ENCODE peak calls at places on chromosomes 1 and 21, in five cellular contexts. One of them, this sample, is unnamed.

GRCh38 chr1:223340637-223341036 is 23.3 kb downstream of the SUSD4 start:
- DNase-seq in CD8-positive, alpha-beta memory T cell: no peak
- DNase-seq in GDM1: no peak
- DNase-seq in astrocyte of the hippocampus: no peak
- DNase-seq in stimulated activated CD4-positive, alpha-beta T cell treated with anti-CD3 and anti-CD28 coated beads, Interleukin-12 subunit alpha, Interleukin-12 subunit beta, amount 100 ng/mL, for 4 hours: no peak
- DNase-seq in this sample: no peak

GRCh38 chr1:32886012-32886827 is at the start of gene HPCA:
- DNase-seq in CD8-positive, alpha-beta memory T cell: peak
- DNase-seq in GDM1: peak
- DNase-seq in astrocyte of the hippocampus: peak
- DNase-seq in stimulated activated CD4-positive, alpha-beta T cell treated with anti-CD3 and anti-CD28 coated beads, Interleukin-12 subunit alpha, Interleukin-12 subunit beta, amount 100 ng/mL, for 4 hours: no peak
- DNase-seq in this sample: peak

GRCh38 chr1:228015276-228016180 is 8.7 kb downstream of the WNT3A start:
- DNase-seq in CD8-positive, alpha-beta memory T cell: no peak
- DNase-seq in GDM1: no peak
- DNase-seq in astrocyte of the hippocampus: peak
- DNase-seq in stimulated activated CD4-positive, alpha-beta T cell treated with anti-CD3 and anti-CD28 coated beads, Interleukin-12 subunit alpha, Interleukin-12 subunit beta, amount 100 ng/mL, for 4 hours: no peak
- DNase-seq in this sample: no peak

GRCh38 chr1:207815466-207815865 is 63.6 kb downstream of the CD46 start:
- DNase-seq in CD8-positive, alpha-beta memory T cell: no peak
- DNase-seq in GDM1: no peak
- DNase-seq in astrocyte of the hippocampus: no peak
- DNase-seq in stimulated activated CD4-positive, alpha-beta T cell treated with anti-CD3 and anti-CD28 coated beads, Interleukin-12 subunit alpha, Interleukin-12 subunit beta, amount 100 ng/mL, for 4 hours: no peak
- DNase-seq in this sample: no peak

GRCh38 chr1:230215049-230215448 is 148.0 kb downstream of the GALNT2 start:
- DNase-seq in CD8-positive, alpha-beta memory T cell: no peak
- DNase-seq in GDM1: no peak
- DNase-seq in astrocyte of the hippocampus: peak
- DNase-seq in stimulated activated CD4-positive, alpha-beta T cell treated with anti-CD3 and anti-CD28 coated beads, Interleukin-12 subunit alpha, Interleukin-12 subunit beta, amount 100 ng/mL, for 4 hours: no peak
- DNase-seq in this sample: no peak

GRCh38 chr1:184805667-184806295 is 51.1 kb upstream of the EDEM3 start:
- DNase-seq in CD8-positive, alpha-beta memory T cell: peak
- DNase-seq in GDM1: peak
- DNase-seq in astrocyte of the hippocampus: peak
- DNase-seq in stimulated activated CD4-positive, alpha-beta T cell treated with anti-CD3 and anti-CD28 coated beads, Interleukin-12 subunit alpha, Interleukin-12 subunit beta, amount 100 ng/mL, for 4 hours: peak
- DNase-seq in this sample: peak

GRCh38 chr1:9061949-9062555 is 7.4 kb downstream of the SLC2A5 start:
- DNase-seq in CD8-positive, alpha-beta memory T cell: no peak
- DNase-seq in GDM1: no peak
- DNase-seq in astrocyte of the hippocampus: peak
- DNase-seq in stimulated activated CD4-positive, alpha-beta T cell treated with anti-CD3 and anti-CD28 coated beads, Interleukin-12 subunit alpha, Interleukin-12 subunit beta, amount 100 ng/mL, for 4 hours: no peak
- DNase-seq in this sample: peak

GRCh38 chr1:37325509-37326437 is 148.6 kb upstream of the ZC3H12A start:
- DNase-seq in CD8-positive, alpha-beta memory T cell: no peak
- DNase-seq in GDM1: no peak
- DNase-seq in astrocyte of the hippocampus: no peak
- DNase-seq in stimulated activated CD4-positive, alpha-beta T cell treated with anti-CD3 and anti-CD28 coated beads, Interleukin-12 subunit alpha, Interleukin-12 subunit beta, amount 100 ng/mL, for 4 hours: no peak
- DNase-seq in this sample: no peak

GRCh38 chr1:183832472-183832871 is 27.6 kb downstream of the RGL1 start:
- DNase-seq in CD8-positive, alpha-beta memory T cell: no peak
- DNase-seq in GDM1: no peak
- DNase-seq in astrocyte of the hippocampus: no peak
- DNase-seq in stimulated activated CD4-positive, alpha-beta T cell treated with anti-CD3 and anti-CD28 coated beads, Interleukin-12 subunit alpha, Interleukin-12 subunit beta, amount 100 ng/mL, for 4 hours: no peak
- DNase-seq in this sample: peak

GRCh38 chr1:200877839-200878551 is 5.2 kb downstream of the GPR25 start:
- DNase-seq in CD8-positive, alpha-beta memory T cell: no peak
- DNase-seq in GDM1: no peak
- DNase-seq in astrocyte of the hippocampus: no peak
- DNase-seq in stimulated activated CD4-positive, alpha-beta T cell treated with anti-CD3 and anti-CD28 coated beads, Interleukin-12 subunit alpha, Interleukin-12 subunit beta, amount 100 ng/mL, for 4 hours: no peak
- DNase-seq in this sample: no peak

GRCh38 chr1:168623003-168623828 is 46.8 kb downstream of the XCL1 start:
- DNase-seq in CD8-positive, alpha-beta memory T cell: no peak
- DNase-seq in GDM1: no peak
- DNase-seq in astrocyte of the hippocampus: peak
- DNase-seq in stimulated activated CD4-positive, alpha-beta T cell treated with anti-CD3 and anti-CD28 coated beads, Interleukin-12 subunit alpha, Interleukin-12 subunit beta, amount 100 ng/mL, for 4 hours: no peak
- DNase-seq in this sample: peak

GRCh38 chr21:43611598-43612369 is 47.5 kb downstream of the HSF2BP start:
- DNase-seq in CD8-positive, alpha-beta memory T cell: no peak
- DNase-seq in GDM1: no peak
- DNase-seq in astrocyte of the hippocampus: peak
- DNase-seq in stimulated activated CD4-positive, alpha-beta T cell treated with anti-CD3 and anti-CD28 coated beads, Interleukin-12 subunit alpha, Interleukin-12 subunit beta, amount 100 ng/mL, for 4 hours: no peak
- DNase-seq in this sample: peak

GRCh38 chr1:26284597-26285351 is 4.9 kb downstream of the SH3BGRL3 start:
- DNase-seq in CD8-positive, alpha-beta memory T cell: peak
- DNase-seq in GDM1: peak
- DNase-seq in astrocyte of the hippocampus: peak
- DNase-seq in stimulated activated CD4-positive, alpha-beta T cell treated with anti-CD3 and anti-CD28 coated beads, Interleukin-12 subunit alpha, Interleukin-12 subunit beta, amount 100 ng/mL, for 4 hours: peak
- DNase-seq in this sample: peak

GRCh38 chr21:39670741-39671140 is 58.0 kb downstream of the B3GALT5 start:
- DNase-seq in CD8-positive, alpha-beta memory T cell: no peak
- DNase-seq in GDM1: no peak
- DNase-seq in astrocyte of the hippocampus: no peak
- DNase-seq in stimulated activated CD4-positive, alpha-beta T cell treated with anti-CD3 and anti-CD28 coated beads, Interleukin-12 subunit alpha, Interleukin-12 subunit beta, amount 100 ng/mL, for 4 hours: no peak
- DNase-seq in this sample: no peak

GRCh38 chr1:244651956-244652698 is 799 bp upstream of the DESI2 start:
- DNase-seq in CD8-positive, alpha-beta memory T cell: no peak
- DNase-seq in GDM1: no peak
- DNase-seq in astrocyte of the hippocampus: no peak
- DNase-seq in stimulated activated CD4-positive, alpha-beta T cell treated with anti-CD3 and anti-CD28 coated beads, Interleukin-12 subunit alpha, Interleukin-12 subunit beta, amount 100 ng/mL, for 4 hours: no peak
- DNase-seq in this sample: no peak

GRCh38 chr1:41902125-41902524 is 16.6 kb downstream of the HIVEP3 start:
- DNase-seq in CD8-positive, alpha-beta memory T cell: no peak
- DNase-seq in GDM1: no peak
- DNase-seq in astrocyte of the hippocampus: peak
- DNase-seq in stimulated activated CD4-positive, alpha-beta T cell treated with anti-CD3 and anti-CD28 coated beads, Interleukin-12 subunit alpha, Interleukin-12 subunit beta, amount 100 ng/mL, for 4 hours: no peak
- DNase-seq in this sample: no peak

GRCh38 chr1:216034506-216034905 is 388.7 kb downstream of the USH2A start:
- DNase-seq in CD8-positive, alpha-beta memory T cell: no peak
- DNase-seq in GDM1: no peak
- DNase-seq in astrocyte of the hippocampus: no peak
- DNase-seq in stimulated activated CD4-positive, alpha-beta T cell treated with anti-CD3 and anti-CD28 coated beads, Interleukin-12 subunit alpha, Interleukin-12 subunit beta, amount 100 ng/mL, for 4 hours: no peak
- DNase-seq in this sample: no peak

GRCh38 chr21:33660406-33660805 is 18.1 kb downstream of the ITSN1 start:
- DNase-seq in CD8-positive, alpha-beta memory T cell: no peak
- DNase-seq in GDM1: no peak
- DNase-seq in astrocyte of the hippocampus: peak
- DNase-seq in stimulated activated CD4-positive, alpha-beta T cell treated with anti-CD3 and anti-CD28 coated beads, Interleukin-12 subunit alpha, Interleukin-12 subunit beta, amount 100 ng/mL, for 4 hours: no peak
- DNase-seq in this sample: no peak

GRCh38 chr21:45383111-45383614 is 21.8 kb upstream of the COL18A1 start:
- DNase-seq in CD8-positive, alpha-beta memory T cell: no peak
- DNase-seq in GDM1: no peak
- DNase-seq in astrocyte of the hippocampus: no peak
- DNase-seq in stimulated activated CD4-positive, alpha-beta T cell treated with anti-CD3 and anti-CD28 coated beads, Interleukin-12 subunit alpha, Interleukin-12 subunit beta, amount 100 ng/mL, for 4 hours: no peak
- DNase-seq in this sample: no peak

GRCh38 chr1:20359451-20360330 is 69.0 kb downstream of the VWA5B1 start:
- DNase-seq in CD8-positive, alpha-beta memory T cell: no peak
- DNase-seq in GDM1: no peak
- DNase-seq in astrocyte of the hippocampus: no peak
- DNase-seq in stimulated activated CD4-positive, alpha-beta T cell treated with anti-CD3 and anti-CD28 coated beads, Interleukin-12 subunit alpha, Interleukin-12 subunit beta, amount 100 ng/mL, for 4 hours: peak
- DNase-seq in this sample: no peak

This sample was measured in HL-60.